ENCODE peak calls at places on chromosomes 1 and 21, in four cellular contexts. Q is HCT116, M is neural progenitor cell, E is fibroblast of lung. F is an unnamed sample. For H3K4me1, the result is how much of the 10 kb centered on the place peaks cover.

GRCh38 chr1:38502772-38503171 is 356.8 kb downstream of the RRAGC start:
- DNase-seq in Q (no peak), M (peak), E (peak), F (no peak)

GRCh38 chr1:196056966-196057365 is 551.3 kb downstream of the KCNT2 start:
- DNase-seq in Q (no peak), M (peak), E (no peak), F (no peak)

GRCh38 chr1:14598498-14599172 is at the start of gene KAZN:
- DNase-seq in Q (no peak), M (peak), E (no peak), F (no peak)

GRCh38 chr1:119440908-119441307 is 26.0 kb downstream of the HSD3B2 start:
- DNase-seq in Q (no peak), M (peak), E (no peak), F (no peak)

GRCh38 chr21:44758141-44758561 is 43.5 kb downstream of the UBE2G2 start:
- DNase-seq in Q (no peak), M (no peak), E (no peak), F (no peak)

GRCh38 chr1:226541631-226542622 is 6.6 kb upstream of the STUM start:
- DNase-seq in Q (no peak), M (no peak), E (no peak), F (no peak)

GRCh38 chr1:117342397-117342796 is 24.9 kb upstream of the MAN1A2 start:
- DNase-seq in Q (no peak), M (no peak), E (no peak), F (no peak)

GRCh38 chr1:161119379-161120061 is 1.6 kb downstream of the NIT1 start:
- DNase-seq in Q (peak), M (peak), E (peak), F (peak)

GRCh38 chr21:29289317-29289716 is 9.4 kb upstream of the BACH1 start:
- DNase-seq in Q (no peak), M (no peak), E (no peak), F (no peak)

GRCh38 chr1:217747156-217747769 is 116.1 kb downstream of the SPATA17 start:
- DNase-seq in Q (peak), M (peak), E (peak), F (peak)

GRCh38 chr1:26922201-26922729 is 722 bp downstream of the NUDC start:
- DNase-seq in Q (no peak), M (peak), E (peak), F (peak)

GRCh38 chr1:115969509-115969908 is 6.8 kb upstream of the SLC22A15 start:
- DNase-seq in Q (peak), M (peak), E (no peak), F (no peak)

GRCh38 chr1:193909406-193909805 is 723.0 kb upstream of the B3GALT2 start:
- DNase-seq in Q (peak), M (no peak), E (no peak), F (no peak)

DNA sequence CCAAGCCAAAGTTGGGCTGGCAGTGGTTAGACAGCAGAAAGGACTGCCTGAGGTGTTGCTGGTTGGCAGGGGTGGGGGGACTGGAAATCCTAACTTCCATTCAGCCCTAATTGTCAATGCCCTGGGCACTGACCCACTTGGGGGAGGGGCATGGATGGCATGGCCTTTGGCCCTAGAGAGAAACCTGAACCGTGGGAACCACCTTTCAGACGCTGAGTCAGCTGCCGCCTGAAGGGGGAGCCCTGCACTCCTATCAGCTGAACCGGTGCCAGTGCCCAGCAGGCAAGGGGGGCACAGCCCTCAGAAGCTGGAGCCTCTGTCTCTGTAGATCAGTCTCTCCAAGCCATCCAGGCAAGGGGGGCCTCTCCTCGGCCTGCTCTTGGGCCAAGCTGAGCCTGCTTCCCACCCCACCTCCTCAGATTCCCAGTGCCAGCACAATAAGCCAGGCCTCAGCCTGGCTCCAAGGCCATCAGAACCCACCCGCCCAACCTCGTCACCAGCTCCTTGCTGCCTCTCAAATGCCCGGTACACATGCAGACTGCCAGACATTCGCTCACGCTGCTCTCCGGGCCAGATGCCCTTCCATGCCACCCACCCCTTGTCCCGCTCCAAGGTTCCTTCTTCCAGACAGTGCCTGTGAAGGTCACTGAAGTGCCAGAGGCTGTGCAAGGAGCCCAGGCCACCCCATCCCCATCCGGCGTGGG is 11.6 kb downstream of the TINAGL1 start:
- DNase-seq in Q (no peak), M (peak), E (no peak), F (no peak)
- H3K9ac ChIP-seq in Q (peak), M (no peak), E (no peak), F (no peak)

DNA sequence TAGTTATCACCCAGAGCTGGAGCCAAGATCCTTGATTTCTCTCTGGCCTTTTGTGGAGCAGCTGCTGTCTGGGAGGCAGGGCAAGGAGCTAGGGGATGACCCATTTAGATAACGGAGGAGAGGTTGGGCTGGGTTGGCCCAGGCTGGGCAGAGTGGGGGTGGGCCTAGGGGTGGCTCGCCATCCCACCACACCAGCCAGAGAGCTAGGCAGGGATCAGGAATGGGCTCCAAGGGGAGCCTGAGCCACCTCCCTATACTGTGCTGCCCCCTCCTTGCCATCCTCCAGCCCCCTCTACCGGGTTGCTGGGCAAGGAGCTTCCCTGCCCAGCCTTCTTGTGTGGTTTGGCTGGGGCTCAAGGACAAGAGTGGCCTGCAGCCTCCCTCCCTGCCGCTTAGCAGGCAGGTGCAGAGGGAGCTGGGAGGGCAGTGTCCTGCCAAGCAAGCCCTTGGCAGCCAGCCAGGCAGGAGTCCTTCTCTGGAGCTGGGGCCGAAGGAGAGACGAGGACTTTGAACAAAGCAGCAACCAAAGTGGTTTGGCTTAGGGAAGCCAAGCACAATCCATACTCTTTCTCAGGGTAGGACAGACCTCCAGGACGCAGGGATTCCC is 4.1 kb downstream of the NUAK2 start:
- DNase-seq in Q (no peak), M (no peak), E (peak), F (peak)
- H3K4me1 ChIP-seq in Q (under half), M (half or more), E (under half), F (under half)

GRCh38 chr1:212454741-212455140 is 22.0 kb downstream of the NENF start:
- DNase-seq in Q (no peak), M (no peak), E (no peak), F (no peak)
- TF ChIP-seq EZH2 in Q (no peak), M (no peak), E (no peak), F (no peak)

DNA sequence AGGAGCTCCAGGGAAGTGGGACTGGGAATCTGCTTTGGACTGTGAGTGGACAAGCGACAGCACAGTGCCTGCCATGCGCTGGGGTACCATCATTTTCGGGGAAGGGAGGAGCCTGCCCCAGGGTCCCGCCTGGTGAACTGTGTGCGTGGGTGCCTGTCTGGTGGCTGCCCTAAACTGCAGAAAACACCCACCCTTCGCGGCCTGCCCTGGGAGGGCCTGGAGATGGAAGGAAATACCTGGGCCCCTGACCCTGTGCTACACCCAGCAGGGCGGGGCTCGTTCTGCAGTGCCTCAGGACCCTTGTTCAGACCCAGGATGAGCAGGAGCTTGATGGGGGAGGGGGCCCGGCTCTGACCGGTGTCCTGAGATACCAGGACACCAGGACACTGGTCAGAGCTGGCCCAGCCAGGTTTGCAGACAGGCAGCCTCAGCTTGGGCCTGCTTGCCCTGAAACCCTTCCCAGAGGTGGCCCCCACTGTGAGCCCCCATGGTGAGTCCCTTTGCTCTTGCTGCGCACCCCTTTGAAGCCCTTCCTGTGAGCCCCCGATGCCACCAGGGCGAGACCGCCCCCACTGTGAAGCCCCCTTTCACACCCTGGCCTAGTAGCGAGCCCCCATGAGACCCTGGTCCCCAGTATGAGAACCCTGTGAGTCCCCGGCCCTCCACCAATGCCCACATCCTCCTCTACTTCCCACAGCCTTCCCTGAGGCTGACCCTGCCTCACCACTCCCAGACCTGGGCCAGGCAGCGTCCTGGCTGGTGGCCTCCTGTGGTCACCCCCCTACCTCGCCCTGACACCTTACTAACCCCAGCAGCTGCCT is 2.6 kb downstream of the GJC2 start:
- DNase-seq in Q (no peak), M (no peak), E (no peak), F (no peak)
- H3K9ac ChIP-seq in Q (no peak), M (no peak), E (no peak), F (no peak)

GRCh38 chr1:108854226-108855019 is 2.5 kb downstream of the AKNAD1 start:
- DNase-seq in Q (no peak), M (no peak), E (no peak), F (no peak)

GRCh38 chr1:108852541-108852940 is 4.4 kb downstream of the AKNAD1 start:
- DNase-seq in Q (no peak), M (no peak), E (no peak), F (no peak)

GRCh38 chr1:108860190-108860907 is 3.5 kb upstream of the AKNAD1 start:
- DNase-seq in Q (no peak), M (no peak), E (no peak), F (no peak)

GRCh38 chr1:108858541-108858940 is 1.6 kb upstream of the AKNAD1 start:
- DNase-seq in Q (no peak), M (no peak), E (no peak), F (no peak)

GRCh38 chr1:108856994-108857393 is at the start of gene AKNAD1:
- DNase-seq in Q (no peak), M (no peak), E (no peak), F (no peak)
- H3K4me1 ChIP-seq in Q (under half), M (under half), E (under half), F (under half)

DNA sequence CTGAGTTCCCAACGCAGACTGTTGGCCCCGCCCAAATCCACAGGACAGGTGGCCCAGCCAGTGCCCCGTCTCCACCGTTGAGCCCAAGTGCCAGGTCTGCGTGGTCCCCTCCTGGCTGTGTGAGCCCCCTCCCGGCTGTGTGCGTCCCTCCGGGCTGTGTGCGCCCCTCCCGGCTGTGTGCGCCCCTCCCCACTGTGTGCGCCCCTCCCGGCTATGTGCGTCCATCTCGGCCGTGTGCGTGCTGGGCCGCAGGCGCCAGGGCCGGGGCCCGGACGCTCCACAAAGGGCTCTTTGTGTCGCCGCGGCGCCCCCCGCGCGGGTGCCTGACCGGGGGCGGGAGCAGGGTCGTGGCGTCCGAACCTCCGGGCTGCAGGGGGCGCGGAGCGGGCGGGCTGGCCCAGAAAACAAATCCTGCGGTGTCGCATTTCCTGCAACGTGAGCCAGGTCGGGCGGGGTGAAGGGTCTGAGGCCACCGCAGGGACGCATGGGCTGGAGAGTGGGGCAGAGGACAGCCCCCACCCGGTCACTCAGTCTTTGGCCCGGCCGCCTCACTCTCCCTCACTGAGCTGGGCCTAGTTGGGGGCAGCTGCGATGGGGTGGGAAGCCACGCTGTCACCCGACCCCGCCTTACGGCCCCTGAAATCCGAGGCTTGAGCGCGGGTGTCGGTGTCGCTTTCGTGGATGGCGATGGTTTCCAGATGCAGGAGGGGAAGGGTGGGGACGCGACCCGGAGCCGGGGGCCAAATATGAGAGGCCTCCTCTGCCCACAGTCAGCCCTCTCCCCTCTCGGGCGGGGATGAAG is 18.8 kb downstream of the TNFRSF25 start:
- DNase-seq in Q (no peak), M (peak), E (no peak), F (no peak)
- TF ChIP-seq EZH2 in Q (no peak), M (peak), E (peak), F (no peak)